ENCODE peak calls at places on chromosomes 1 and 21, in nine cellular contexts. J is stomach, O is endothelial cell of umbilical vein, B is GM23338, T is K562, Q is transverse colon, K is HL-60, E is GM12878, G is breast epithelium. P is an unnamed sample.

GRCh38 chr1:232629250-232630046 is 485 bp downstream of the SIPA1L2 start:
- DNase-seq in J (no peak), E (no peak), K (no peak), G (no peak), T (no peak), Q (peak), O (peak), B (peak), P (no peak)

GRCh38 chr1:183604048-183604808 is 14.0 kb upstream of the NCF2 start:
- DNase-seq in K (peak), Q (peak), G (no peak), B (no peak), J (peak), E (peak), O (no peak), T (peak), P (no peak)

GRCh38 chr1:98045211-98046030 is 124.6 kb upstream of the DPYD start:
- DNase-seq in K (no peak), B (peak), O (peak), J (peak), E (no peak), T (no peak), Q (no peak), G (no peak), P (no peak)

GRCh38 chr1:109369167-109369746 is 28.5 kb downstream of the SORT1 start:
- DNase-seq in Q (no peak), E (no peak), K (peak), J (no peak), B (no peak), G (no peak), O (no peak), T (no peak), P (no peak)

GRCh38 chr1:211260161-211261107 is 1.3 kb downstream of the RCOR3 start:
- DNase-seq in G (peak), E (no peak), O (peak), J (peak), B (peak), T (peak), K (peak), Q (peak), P (no peak)

GRCh38 chr1:34879230-34879629 is 19.7 kb upstream of the SMIM12 start:
- DNase-seq in G (no peak), K (no peak), B (peak), Q (no peak), O (no peak), J (no peak), T (peak), E (no peak), P (no peak)

GRCh38 chr21:38323721-38324591 is 67.2 kb downstream of the KCNJ15 start:
- DNase-seq in E (no peak), K (no peak), J (no peak), G (no peak), Q (no peak), B (peak), O (no peak), T (no peak), P (no peak)

GRCh38 chr21:44709426-44710293 is 1.7 kb downstream of the TSPEAR start:
- DNase-seq in E (no peak), Q (no peak), B (peak), T (no peak), O (no peak), K (no peak), J (no peak), G (no peak), P (no peak)

GRCh38 chr1:98048234-98048633 is 127.4 kb upstream of the DPYD start:
- DNase-seq in K (peak), Q (peak), G (peak), E (no peak), B (peak), T (peak), J (peak), O (peak), P (no peak)

GRCh38 chr1:91789273-91789997 is 96.5 kb downstream of the TGFBR3 start:
- DNase-seq in T (no peak), Q (no peak), J (no peak), O (no peak), E (no peak), G (no peak), B (no peak), K (no peak), P (no peak)

GRCh38 chr1:214329456-214330220 is 48.7 kb downstream of the SMYD2 start:
- DNase-seq in O (no peak), J (peak), G (no peak), E (no peak), Q (no peak), B (peak), T (no peak), K (no peak), P (no peak)

DNA sequence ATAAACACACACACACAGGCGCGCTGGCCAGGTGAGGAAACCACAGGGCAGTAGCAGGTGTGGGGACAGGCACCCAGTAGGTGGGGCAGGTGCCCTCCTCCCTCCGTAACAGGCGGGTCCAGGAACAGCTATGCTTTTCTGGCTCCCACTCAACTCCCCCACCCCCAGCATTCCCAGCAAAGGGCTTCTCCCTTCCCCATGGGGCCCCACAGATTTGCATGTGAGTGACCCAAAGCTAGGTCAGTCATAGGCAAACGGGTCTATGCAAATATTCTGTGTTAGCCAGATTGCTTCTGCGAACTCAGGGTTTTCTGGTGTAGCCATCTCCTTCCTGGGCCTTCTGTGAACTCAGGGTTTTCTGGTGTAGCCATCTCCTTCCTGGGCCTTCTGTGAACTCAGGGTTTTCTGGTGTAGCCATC is 114.2 kb downstream of the SIK1 start:
- DNase-seq in J (peak), O (no peak), T (no peak), G (no peak), K (no peak), B (peak), Q (peak), E (peak), P (no peak)
- TF ChIP-seq CTCF in J (no peak), O (no peak), T (no peak), G (no peak), K (no peak), B (no peak), Q (no peak), E (no peak), P (no peak)

GRCh38 chr1:114746450-114747121 is 11.2 kb downstream of the CSDE1 start:
- DNase-seq in J (no peak), B (no peak), K (no peak), T (no peak), O (no peak), G (no peak), E (no peak), Q (no peak), P (no peak)
- TF ChIP-seq POLR2AphosphoS5 in J (no peak), B (no peak), K (no peak), T (no peak), O (no peak), G (no peak), E (peak), Q (no peak), P (no peak)

GRCh38 chr1:193059282-193060225 is at the start of the genes RO60 and UCHL5:
- DNase-seq in B (peak), G (peak), K (peak), J (peak), E (peak), O (peak), T (peak), Q (peak), P (peak)
- TF ChIP-seq CTCF in B (no peak), G (no peak), K (no peak), J (no peak), E (no peak), O (no peak), T (peak), Q (no peak), P (no peak)

GRCh38 chr1:203871114-203871875 is 9.9 kb downstream of the SNRPE start:
- DNase-seq in E (no peak), G (no peak), K (peak), O (peak), B (peak), T (peak), J (no peak), Q (peak), P (no peak)
- TF ChIP-seq POLR2AphosphoS5 in E (no peak), G (peak), K (no peak), O (no peak), B (no peak), T (peak), J (peak), Q (no peak), P (no peak)

GRCh38 chr1:178094752-178095645 is 1.1 kb downstream of the RASAL2 start:
- DNase-seq in B (no peak), Q (no peak), E (no peak), O (peak), G (no peak), J (no peak), T (no peak), K (no peak), P (no peak)
- TF ChIP-seq CTCF in B (no peak), Q (no peak), E (no peak), O (no peak), G (no peak), J (no peak), T (no peak), K (no peak), P (no peak)

GRCh38 chr1:51642739-51643142 is 25.8 kb downstream of the OSBPL9 start:
- DNase-seq in E (no peak), G (no peak), T (no peak), K (no peak), Q (no peak), B (no peak), J (no peak), O (peak), P (no peak)
- TF ChIP-seq POLR2AphosphoS5 in E (no peak), G (peak), T (no peak), K (no peak), Q (no peak), B (no peak), J (peak), O (no peak), P (no peak)

DNA sequence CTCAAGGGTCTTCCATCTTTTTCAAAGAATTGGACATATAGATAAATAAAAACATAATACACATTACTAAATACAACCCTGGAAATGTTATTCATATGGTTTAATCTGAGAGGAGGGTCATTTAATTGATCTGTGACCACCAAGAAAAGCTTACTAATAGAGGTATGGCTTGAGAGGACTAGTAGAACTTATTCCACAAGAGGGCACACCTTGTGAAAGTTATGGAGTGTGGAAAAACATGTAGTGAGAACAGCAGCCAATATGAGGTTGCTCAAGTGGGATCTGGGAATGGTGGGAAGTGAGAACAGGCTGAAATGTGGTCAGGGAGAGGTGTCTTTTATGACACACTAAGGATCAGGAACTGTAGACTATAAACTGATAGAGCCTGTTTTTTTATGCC is 973.5 kb upstream of the B3GALT2 start:
- DNase-seq in G (no peak), J (no peak), K (no peak), T (no peak), B (peak), O (peak), E (no peak), Q (no peak), P (no peak)
- TF ChIP-seq CTCF in G (no peak), J (no peak), K (no peak), T (no peak), B (peak), O (no peak), E (no peak), Q (no peak), P (peak)

GRCh38 chr1:225476100-225476511 is 48.3 kb upstream of the LBR start:
- DNase-seq in G (peak), K (no peak), J (no peak), E (no peak), Q (no peak), B (no peak), T (no peak), O (no peak), P (no peak)

GRCh38 chr1:225476538-225476988 is 48.7 kb upstream of the LBR start:
- DNase-seq in T (no peak), K (no peak), J (no peak), O (no peak), Q (no peak), E (no peak), G (peak), B (no peak), P (no peak)

GRCh38 chr1:225477296-225477911 is 49.6 kb upstream of the LBR start:
- DNase-seq in B (no peak), K (no peak), Q (no peak), J (no peak), E (no peak), T (no peak), G (no peak), O (no peak), P (no peak)

GRCh38 chr1:225474439-225474985 is 46.7 kb upstream of the LBR start:
- DNase-seq in Q (no peak), G (no peak), B (no peak), J (no peak), O (no peak), T (no peak), K (no peak), E (no peak), P (no peak)

GRCh38 chr1:225474986-225475820 is 47.4 kb upstream of the LBR start:
- DNase-seq in K (peak), Q (peak), O (peak), E (no peak), B (peak), G (peak), T (peak), J (peak), P (no peak)
- TF ChIP-seq POLR2AphosphoS5 in K (no peak), Q (no peak), O (peak), E (no peak), B (no peak), G (peak), T (no peak), J (peak), P (no peak)

P was measured in Panc1.